ENCODE peak calls at places on chromosomes 1 and 21, in five cellular contexts. One of them, this sample, is unnamed.

GRCh38 chr1:10975567-10976326 is 36.7 kb upstream of the TARDBP start:
- DNase-seq in EL: peak
- DNase-seq in HFF-Myc: peak
- DNase-seq in AG08395: peak
- DNase-seq in skeletal muscle cell: no peak
- DNase-seq in this sample: peak

GRCh38 chr1:203282720-203283542 is 22.4 kb upstream of the BTG2 start:
- DNase-seq in HFF-Myc: no peak
- DNase-seq in AG08395: no peak
- DNase-seq in skeletal muscle cell: no peak
- DNase-seq in EL: no peak
- DNase-seq in this sample: no peak

GRCh38 chr1:23466423-23466989 is 17.5 kb downstream of the ASAP3 start:
- DNase-seq in AG08395: no peak
- DNase-seq in skeletal muscle cell: no peak
- DNase-seq in EL: no peak
- DNase-seq in HFF-Myc: no peak
- DNase-seq in this sample: no peak

GRCh38 chr21:35976481-35976880 is 83.8 kb downstream of the SETD4 start:
- DNase-seq in AG08395: no peak
- DNase-seq in HFF-Myc: no peak
- DNase-seq in EL: no peak
- DNase-seq in skeletal muscle cell: no peak
- DNase-seq in this sample: no peak

GRCh38 chr21:38958940-38959685 is 153.4 kb downstream of the ETS2 start:
- DNase-seq in AG08395: peak
- DNase-seq in HFF-Myc: no peak
- DNase-seq in EL: peak
- DNase-seq in skeletal muscle cell: peak
- DNase-seq in this sample: peak

GRCh38 chr21:41653944-41654625 is 112.8 kb downstream of the RIPK4 start:
- DNase-seq in EL: peak
- DNase-seq in AG08395: peak
- DNase-seq in HFF-Myc: no peak
- DNase-seq in skeletal muscle cell: no peak
- DNase-seq in this sample: no peak

GRCh38 chr1:205344010-205344808 is 12.5 kb downstream of the KLHDC8A start:
- DNase-seq in EL: no peak
- DNase-seq in HFF-Myc: no peak
- DNase-seq in AG08395: no peak
- DNase-seq in skeletal muscle cell: no peak
- DNase-seq in this sample: no peak

GRCh38 chr1:157252473-157252872 is 114.3 kb upstream of the ETV3 start:
- DNase-seq in skeletal muscle cell: peak
- DNase-seq in EL: no peak
- DNase-seq in AG08395: no peak
- DNase-seq in HFF-Myc: no peak
- DNase-seq in this sample: no peak

GRCh38 chr1:208231929-208232360 is 12.2 kb downstream of the PLXNA2 start:
- DNase-seq in AG08395: peak
- DNase-seq in HFF-Myc: peak
- DNase-seq in EL: peak
- DNase-seq in skeletal muscle cell: no peak
- DNase-seq in this sample: peak

GRCh38 chr1:248792342-248792741 is 33.4 kb downstream of the SH3BP5L start:
- DNase-seq in HFF-Myc: no peak
- DNase-seq in EL: no peak
- DNase-seq in AG08395: no peak
- DNase-seq in skeletal muscle cell: no peak
- DNase-seq in this sample: no peak

GRCh38 chr1:22641247-22641646 is 2.2 kb upstream of the C1QC start:
- DNase-seq in AG08395: no peak
- DNase-seq in HFF-Myc: no peak
- DNase-seq in skeletal muscle cell: no peak
- DNase-seq in EL: no peak
- DNase-seq in this sample: no peak

GRCh38 chr1:49098866-49099265 is 322.2 kb upstream of the BEND5 start:
- DNase-seq in EL: no peak
- DNase-seq in HFF-Myc: no peak
- DNase-seq in AG08395: no peak
- DNase-seq in skeletal muscle cell: no peak
- DNase-seq in this sample: no peak

This sample was measured in amniotic stem cell.